ENCODE peak calls at places on chromosomes 2 and 18, in five cellular contexts. A is AG10803, B is GM13977, W is endothelial cell, N is astrocyte of the cerebellum. T is an unnamed sample.

GRCh38 chr2:176105078-176105726 is 1.9 kb upstream of the HOXD11 start:
- DNase-seq in A (no peak), B (no peak), W (no peak), N (no peak), T (no peak)

GRCh38 chr2:133680399-133681044 is 112.3 kb upstream of the NCKAP5 start:
- DNase-seq in A (no peak), B (no peak), W (no peak), N (no peak), T (no peak)

GRCh38 chr2:10475811-10476660 is 27.9 kb upstream of the ODC1 start:
- DNase-seq in A (no peak), B (no peak), W (no peak), N (no peak), T (no peak)

GRCh38 chr2:95260028-95261023 is 13.9 kb upstream of the PROM2 start:
- DNase-seq in A (peak; percentile 66), B (no peak), W (no peak), N (no peak), T (no peak)

GRCh38 chr18:43396266-43396665 is 119.0 kb upstream of the SYT4 start:
- DNase-seq in A (no peak), B (no peak), W (peak; percentile 13), N (peak; percentile 15), T (no peak)

GRCh38 chr2:48954311-48954710 is 198.8 kb upstream of the LHCGR start:
- DNase-seq in A (no peak), B (no peak), W (no peak), N (no peak), T (no peak)

GRCh38 chr2:101983486-101983885 is 8.3 kb upstream of the IL1R2 start:
- DNase-seq in A (peak; percentile 56), B (no peak), W (no peak), N (peak; percentile 86), T (no peak)

GRCh38 chr2:183162362-183162761 is 38.1 kb downstream of the NUP35 start:
- DNase-seq in A (peak; percentile 14), B (no peak), W (no peak), N (peak; percentile 62), T (no peak)

GRCh38 chr2:126510960-126511359 is 145.0 kb upstream of the GYPC start:
- DNase-seq in A (no peak), B (no peak), W (no peak), N (no peak), T (no peak)

GRCh38 chr2:176699660-176700059 is 430.4 kb downstream of the MTX2 start:
- DNase-seq in A (no peak), B (no peak), W (no peak), N (no peak), T (no peak)

GRCh38 chr2:182144039-182144779 is 158.6 kb downstream of the PPP1R1C start:
- DNase-seq in A (no peak), B (no peak), W (no peak), N (no peak), T (no peak)

GRCh38 chr18:51251625-51252024 is 54.1 kb upstream of the MEX3C start:
- DNase-seq in A (no peak), B (peak; percentile 45), W (no peak), N (no peak), T (no peak)

GRCh38 chr2:164816046-164816445 is 25.6 kb downstream of the COBLL1 start:
- DNase-seq in A (no peak), B (no peak), W (no peak), N (no peak), T (no peak)

GRCh38 chr18:11665587-11665986 is 23.5 kb upstream of the GNAL start:
- DNase-seq in A (no peak), B (no peak), W (no peak), N (no peak), T (no peak)

GRCh38 chr18:32469691-32470131 is 971 bp downstream of the GAREM1 start:
- DNase-seq in A (peak; percentile 4), B (peak; percentile 28), W (no peak), N (no peak), T (no peak)

GRCh38 chr18:76679259-76679658 is 143.1 kb upstream of the ZNF236 start:
- DNase-seq in A (no peak), B (no peak), W (no peak), N (no peak), T (no peak)

GRCh38 chr2:58235988-58236387 is 5.1 kb downstream of the FANCL start:
- DNase-seq in A (no peak), B (no peak), W (no peak), N (no peak), T (no peak)

GRCh38 chr18:45639424-45639823 is 24.1 kb downstream of the SLC14A2 start:
- DNase-seq in A (no peak), B (no peak), W (no peak), N (no peak), T (no peak)

GRCh38 chr2:48316753-48317750 is 212.9 kb upstream of the STON1 start:
- DNase-seq in A (no peak), B (no peak), W (no peak), N (no peak), T (no peak)

GRCh38 chr2:131046580-131047274 is 46.5 kb downstream of the FAM168B start:
- DNase-seq in A (no peak), B (no peak), W (no peak), N (no peak), T (no peak)

GRCh38 chr18:11767935-11768334 is 78.9 kb downstream of the GNAL start:
- DNase-seq in A (no peak), B (no peak), W (no peak), N (no peak), T (no peak)

GRCh38 chr2:22995576-22995975 is 389.4 kb upstream of the KLHL29 start:
- DNase-seq in A (no peak), B (no peak), W (no peak), N (no peak), T (no peak)

GRCh38 chr18:47615043-47615442 is 315.4 kb downstream of the SMAD2 start:
- DNase-seq in A (no peak), B (no peak), W (no peak), N (no peak), T (no peak)

GRCh38 chr2:110876167-110876999 is 144.0 kb downstream of the ACOXL start:
- DNase-seq in A (no peak), B (no peak), W (no peak), N (no peak), T (no peak)
- TF ChIP-seq CTCF in A (no peak), B (peak; percentile 30), W (peak; percentile 43), N (no peak), T (peak; percentile 43)

DNA sequence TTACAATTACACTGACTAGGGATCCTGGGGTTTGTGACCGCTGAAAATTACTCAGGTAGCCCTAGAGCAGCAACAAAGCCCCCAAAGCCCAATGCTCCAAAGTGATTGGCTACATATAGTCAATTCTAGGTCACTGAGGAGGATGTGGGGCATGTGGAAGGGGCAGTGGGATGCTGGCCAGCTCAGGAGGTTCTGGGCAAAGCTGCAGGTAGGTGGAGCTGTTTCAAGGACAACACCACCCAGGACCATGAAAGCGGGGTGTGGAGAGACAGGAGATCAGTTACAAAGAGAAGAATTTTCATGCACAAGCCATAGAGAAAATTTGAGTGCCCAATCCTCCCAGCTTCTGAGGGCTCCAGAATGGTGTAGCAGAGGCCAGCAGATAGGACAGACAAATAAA is 75.0 kb upstream of the CCDC85A start:
- DNase-seq in A (no peak), B (no peak), W (no peak), N (no peak), T (no peak)
- TF ChIP-seq CTCF in A (no peak), B (no peak), W (no peak), N (no peak), T (no peak)

GRCh38 chr2:211216221-211216620 is 659.8 kb downstream of the CPS1 start:
- DNase-seq in A (no peak), B (no peak), W (no peak), N (no peak), T (no peak)
- TF ChIP-seq CTCF in A (no peak), B (peak; percentile 6), W (no peak), N (no peak), T (peak; percentile 54)

GRCh38 chr2:144378551-144378950 is 141.4 kb downstream of the ZEB2 start:
- DNase-seq in A (peak; percentile 55), B (no peak), W (no peak), N (no peak), T (no peak)
- TF ChIP-seq CTCF in A (no peak), B (no peak), W (no peak), N (no peak), T (no peak)

GRCh38 chr2:86239326-86239725 is 40.1 kb downstream of the MRPL35 start:
- DNase-seq in A (no peak), B (no peak), W (no peak), N (no peak), T (no peak)
- TF ChIP-seq CTCF in A (no peak), B (no peak), W (no peak), N (no peak), T (no peak)

GRCh38 chr2:231000211-231000904 is 4.4 kb downstream of the SPATA3 start:
- DNase-seq in A (no peak), B (no peak), W (no peak), N (no peak), T (no peak)
- TF ChIP-seq CTCF in A (no peak), B (no peak), W (no peak), N (no peak), T (no peak)

T was measured in neural crest cell.